ENCODE peak calls at places on chromosomes 2 and 18, in six cellular contexts. One of them, this sample, is unnamed.

GRCh38 chr2:33272001-33272400 is 204.4 kb upstream of the RASGRP3 start:
- DNase-seq in psoas muscle: no peak
- DNase-seq in astrocyte: peak; percentile 75
- DNase-seq in gastrocnemius medialis: no peak
- DNase-seq in tibial artery: no peak
- DNase-seq in MM.1S: peak; percentile 91
- DNase-seq in this sample: no peak

GRCh38 chr18:67504739-67505138 is 11.8 kb downstream of the DSEL start:
- DNase-seq in psoas muscle: no peak
- DNase-seq in astrocyte: no peak
- DNase-seq in gastrocnemius medialis: no peak
- DNase-seq in tibial artery: no peak
- DNase-seq in MM.1S: no peak
- DNase-seq in this sample: no peak

GRCh38 chr2:141411419-141411818 is 719.4 kb downstream of the LRP1B start:
- DNase-seq in psoas muscle: no peak
- DNase-seq in astrocyte: no peak
- DNase-seq in gastrocnemius medialis: no peak
- DNase-seq in tibial artery: no peak
- DNase-seq in MM.1S: no peak
- DNase-seq in this sample: no peak

GRCh38 chr2:203811491-203812221 is 55.9 kb upstream of the CTLA4 start:
- DNase-seq in psoas muscle: peak; percentile 75
- DNase-seq in astrocyte: peak; percentile 94
- DNase-seq in gastrocnemius medialis: peak; percentile 47
- DNase-seq in tibial artery: peak; percentile 85
- DNase-seq in MM.1S: peak; percentile 62
- DNase-seq in this sample: peak; percentile 89

GRCh38 chr2:183079335-183079775 is 808 bp downstream of the DUSP19 start:
- DNase-seq in psoas muscle: no peak
- DNase-seq in astrocyte: no peak
- DNase-seq in gastrocnemius medialis: no peak
- DNase-seq in tibial artery: no peak
- DNase-seq in MM.1S: no peak
- DNase-seq in this sample: no peak

GRCh38 chr18:76364282-76365259 is 130.5 kb downstream of the ZNF516 start:
- DNase-seq in psoas muscle: no peak
- DNase-seq in astrocyte: no peak
- DNase-seq in gastrocnemius medialis: no peak
- DNase-seq in tibial artery: no peak
- DNase-seq in MM.1S: peak; percentile 46
- DNase-seq in this sample: no peak

GRCh38 chr18:61854578-61854977 is 38.2 kb downstream of the RNF152 start:
- DNase-seq in psoas muscle: no peak
- DNase-seq in astrocyte: peak; percentile 78
- DNase-seq in gastrocnemius medialis: no peak
- DNase-seq in tibial artery: no peak
- DNase-seq in MM.1S: no peak
- DNase-seq in this sample: no peak

GRCh38 chr2:219459460-219460311 is 25.0 kb downstream of the SPEG start:
- DNase-seq in psoas muscle: peak; percentile 69
- DNase-seq in astrocyte: peak; percentile 33
- DNase-seq in gastrocnemius medialis: peak; percentile 59
- DNase-seq in tibial artery: peak; percentile 86
- DNase-seq in MM.1S: no peak
- DNase-seq in this sample: peak; percentile 63

GRCh38 chr2:24233321-24233720 is 58.5 kb downstream of the FAM228A start:
- DNase-seq in psoas muscle: no peak
- DNase-seq in astrocyte: no peak
- DNase-seq in gastrocnemius medialis: no peak
- DNase-seq in tibial artery: no peak
- DNase-seq in MM.1S: no peak
- DNase-seq in this sample: no peak

GRCh38 chr18:9495916-9496540 is 20.7 kb downstream of the RALBP1 start:
- DNase-seq in psoas muscle: no peak
- DNase-seq in astrocyte: no peak
- DNase-seq in gastrocnemius medialis: no peak
- DNase-seq in tibial artery: no peak
- DNase-seq in MM.1S: no peak
- DNase-seq in this sample: no peak

GRCh38 chr2:146918280-146918679 is 926.5 kb upstream of the ACVR2A start:
- DNase-seq in psoas muscle: no peak
- DNase-seq in astrocyte: no peak
- DNase-seq in gastrocnemius medialis: no peak
- DNase-seq in tibial artery: no peak
- DNase-seq in MM.1S: no peak
- DNase-seq in this sample: no peak

GRCh38 chr2:152062130-152063091 is 36.4 kb downstream of the CACNB4 start:
- DNase-seq in psoas muscle: peak; percentile 48
- DNase-seq in astrocyte: peak; percentile 79
- DNase-seq in gastrocnemius medialis: peak; percentile 5
- DNase-seq in tibial artery: peak; percentile 71
- DNase-seq in MM.1S: no peak
- DNase-seq in this sample: no peak

GRCh38 chr2:1625281-1626001 is 118.9 kb downstream of the PXDN start:
- DNase-seq in psoas muscle: peak; percentile 39
- DNase-seq in astrocyte: peak; percentile 90
- DNase-seq in gastrocnemius medialis: no peak
- DNase-seq in tibial artery: no peak
- DNase-seq in MM.1S: no peak
- DNase-seq in this sample: peak; percentile 68

GRCh38 chr2:172195836-172196376 is 93.2 kb upstream of the DLX2 start:
- DNase-seq in psoas muscle: no peak
- DNase-seq in astrocyte: no peak
- DNase-seq in gastrocnemius medialis: no peak
- DNase-seq in tibial artery: no peak
- DNase-seq in MM.1S: no peak
- DNase-seq in this sample: no peak

GRCh38 chr2:25758348-25758747 is 85.0 kb upstream of the DTNB start:
- DNase-seq in psoas muscle: no peak
- DNase-seq in astrocyte: no peak
- DNase-seq in gastrocnemius medialis: no peak
- DNase-seq in tibial artery: no peak
- DNase-seq in MM.1S: no peak
- DNase-seq in this sample: no peak

GRCh38 chr18:22704627-22704918 is 228.6 kb upstream of the RBBP8 start:
- DNase-seq in psoas muscle: no peak
- DNase-seq in astrocyte: no peak
- DNase-seq in gastrocnemius medialis: no peak
- DNase-seq in tibial artery: no peak
- DNase-seq in MM.1S: no peak
- DNase-seq in this sample: no peak
- TF ChIP-seq CTCF in psoas muscle: no peak
- TF ChIP-seq CTCF in astrocyte: no peak
- TF ChIP-seq CTCF in gastrocnemius medialis: no peak
- TF ChIP-seq CTCF in tibial artery: no peak
- TF ChIP-seq CTCF in MM.1S: no peak
- TF ChIP-seq CTCF in this sample: no peak

DNA sequence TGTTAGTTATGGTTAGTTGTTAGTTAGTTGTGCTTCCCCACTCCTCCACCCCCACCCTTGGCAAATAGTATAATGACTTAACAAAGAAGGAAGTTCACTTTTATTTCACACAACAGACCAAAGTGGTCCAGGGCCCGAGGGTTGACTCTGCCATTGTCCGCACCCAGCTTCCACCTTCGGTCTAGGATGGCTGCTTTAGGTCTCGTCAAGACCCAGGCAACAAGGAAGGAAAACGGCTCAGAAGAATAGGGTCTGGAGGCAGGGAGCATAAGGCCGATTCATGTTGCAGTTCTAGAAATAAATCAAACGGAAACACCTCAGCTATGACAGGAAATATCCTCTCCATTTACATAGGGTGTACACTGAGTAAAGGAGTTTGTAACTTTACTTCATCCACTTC is 206.0 kb upstream of the CXCR4 start:
- DNase-seq in psoas muscle: no peak
- DNase-seq in astrocyte: no peak
- DNase-seq in gastrocnemius medialis: no peak
- DNase-seq in tibial artery: no peak
- DNase-seq in MM.1S: no peak
- DNase-seq in this sample: no peak
- H3K4me1 ChIP-seq in psoas muscle: no peaks in the 10 kb centered on the region
- H3K4me1 ChIP-seq in astrocyte: no peaks in the 10 kb centered on the region
- H3K4me1 ChIP-seq in gastrocnemius medialis: no peaks in the 10 kb centered on the region
- H3K4me1 ChIP-seq in tibial artery: no peaks in the 10 kb centered on the region
- H3K4me1 ChIP-seq in MM.1S: peaks cover 8% of the 10 kb centered on the region
- H3K4me1 ChIP-seq in this sample: peaks cover 13% of the 10 kb centered on the region

DNA sequence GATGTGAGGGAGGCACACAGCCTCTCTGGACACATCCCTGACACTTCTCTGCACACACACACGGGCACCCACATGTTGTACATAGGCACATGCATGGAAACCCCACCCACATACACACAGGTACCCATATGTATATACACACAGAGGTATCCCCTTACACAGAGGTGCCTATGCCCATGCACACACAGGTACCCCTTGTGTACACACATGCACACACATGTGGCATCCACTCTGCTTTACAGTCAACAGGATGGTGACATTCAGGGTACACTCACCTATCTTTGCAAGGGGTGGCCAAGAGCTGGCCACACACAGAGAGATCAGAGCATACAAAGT is 59.5 kb downstream of the FAM168B start:
- DNase-seq in psoas muscle: no peak
- DNase-seq in astrocyte: no peak
- DNase-seq in gastrocnemius medialis: no peak
- DNase-seq in tibial artery: no peak
- DNase-seq in MM.1S: no peak
- DNase-seq in this sample: no peak
- H3K27ac ChIP-seq in psoas muscle: no peak overlapping the region
- H3K27ac ChIP-seq in astrocyte: no peak overlapping the region
- H3K27ac ChIP-seq in gastrocnemius medialis: no peak overlapping the region
- H3K27ac ChIP-seq in tibial artery: no peak overlapping the region
- H3K27ac ChIP-seq in MM.1S: no peak overlapping the region
- H3K27ac ChIP-seq in this sample: no peak overlapping the region

DNA sequence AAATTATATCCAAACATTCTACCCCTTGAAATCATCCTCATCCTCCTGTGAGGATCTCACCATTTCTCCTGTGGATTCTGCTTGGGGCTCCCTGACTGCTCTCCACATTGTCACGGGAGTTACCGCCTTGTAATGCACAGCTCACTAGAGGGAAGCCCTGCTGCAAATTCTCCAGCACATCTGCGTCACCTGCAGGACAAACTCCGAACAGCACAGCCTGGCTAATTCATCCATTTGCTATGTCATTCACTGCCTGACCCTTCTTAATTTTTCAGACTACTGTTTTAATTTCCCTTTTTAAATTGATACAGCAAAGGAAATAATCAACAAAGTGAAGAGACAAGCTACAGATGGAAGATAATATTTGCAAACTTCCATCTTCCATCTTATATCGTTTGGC is 627.4 kb downstream of the FBXO15 start:
- DNase-seq in psoas muscle: no peak
- DNase-seq in astrocyte: no peak
- DNase-seq in gastrocnemius medialis: no peak
- DNase-seq in tibial artery: no peak
- DNase-seq in MM.1S: no peak
- DNase-seq in this sample: no peak
- TF ChIP-seq CTCF in psoas muscle: no peak
- TF ChIP-seq CTCF in astrocyte: no peak
- TF ChIP-seq CTCF in gastrocnemius medialis: no peak
- TF ChIP-seq CTCF in tibial artery: no peak
- TF ChIP-seq CTCF in MM.1S: peak; percentile 4
- TF ChIP-seq CTCF in this sample: no peak

This sample was measured in lower lobe of right lung.